ENCODE peak calls at places on chromosomes 7 and 10, in eight cellular contexts. F is H54, I is lung, O is SHP77, U is amniotic epithelial cell, P is ELR, V is T-helper 17 cell, A is keratinocyte. S is an unnamed sample.
A peak's percentile ranks its signal among the peaks of the same experiment; 100 is the strongest.

GRCh38 chr7:157517782-157518513 is 181.1 kb downstream of the DNAJB6 start:
- DNase-seq in F (no peak), I (no peak), O (no peak), U (no peak), P (no peak), V (no peak), A (no peak), S (no peak)

GRCh38 chr7:47326808-47327207 is 255.1 kb downstream of the TNS3 start:
- DNase-seq in F (no peak), I (no peak), O (no peak), U (peak; percentile 95), P (peak; percentile 28), V (no peak), A (no peak), S (no peak)

GRCh38 chr10:92238586-92239098 is 52.2 kb downstream of the CPEB3 start:
- DNase-seq in F (peak; percentile 98), I (peak; percentile 72), O (no peak), U (peak; percentile 89), P (peak; percentile 91), V (no peak), A (peak; percentile 64), S (peak; percentile 76)

GRCh38 chr10:33917069-33917468 is 582.6 kb upstream of the NRP1 start:
- DNase-seq in F (no peak), I (no peak), O (no peak), U (no peak), P (no peak), V (no peak), A (no peak), S (no peak)

GRCh38 chr7:84665339-84665738 is 470.8 kb upstream of the SEMA3A start:
- DNase-seq in F (no peak), I (no peak), O (no peak), U (no peak), P (no peak), V (no peak), A (no peak), S (no peak)

GRCh38 chr10:77939561-77940001 is 13.0 kb upstream of the DLG5 start:
- DNase-seq in F (no peak), I (no peak), O (no peak), U (peak; percentile 55), P (no peak), V (no peak), A (no peak), S (no peak)

GRCh38 chr7:128697301-128697905 is 25.3 kb downstream of the GARIN1A start:
- DNase-seq in F (peak; percentile 57), I (peak; percentile 55), O (no peak), U (peak; percentile 63), P (peak; percentile 83), V (peak; percentile 10), A (peak; percentile 11), S (peak; percentile 61)

GRCh38 chr10:116627386-116627933 is 6.7 kb downstream of the PNLIPRP2 start:
- DNase-seq in F (no peak), I (no peak), O (no peak), U (no peak), P (peak; percentile 20), V (no peak), A (no peak), S (no peak)

GRCh38 chr10:17607603-17608332 is 9.4 kb downstream of the HACD1 start:
- DNase-seq in F (peak; percentile 20), I (no peak), O (no peak), U (peak; percentile 61), P (peak; percentile 72), V (no peak), A (no peak), S (peak; percentile 53)

GRCh38 chr10:58587676-58588075 is 75.0 kb downstream of the BICC1 start:
- DNase-seq in F (no peak), I (no peak), O (no peak), U (no peak), P (peak; percentile 21), V (no peak), A (no peak), S (no peak)

GRCh38 chr10:9229702-9230101 is 1175.2 kb downstream of the GATA3 start:
- DNase-seq in F (no peak), I (no peak), O (no peak), U (no peak), P (no peak), V (no peak), A (no peak), S (no peak)

GRCh38 chr7:131555565-131556054 is 818 bp downstream of the PODXL start:
- DNase-seq in F (no peak), I (no peak), O (no peak), U (no peak), P (peak; percentile 27), V (no peak), A (no peak), S (no peak)

GRCh38 chr7:33644489-33644888 is 260.9 kb upstream of the BMPER start:
- DNase-seq in F (no peak), I (no peak), O (no peak), U (no peak), P (no peak), V (no peak), A (no peak), S (no peak)

GRCh38 chr10:123142701-123143161 is 5.2 kb upstream of the HMX2 start:
- DNase-seq in F (no peak), I (no peak), O (no peak), U (no peak), P (no peak), V (no peak), A (no peak), S (no peak)

GRCh38 chr10:129758591-129759021 is 205.5 kb downstream of the EBF3 start:
- DNase-seq in F (no peak), I (no peak), O (no peak), U (no peak), P (no peak), V (no peak), A (no peak), S (no peak)

GRCh38 chr7:42671627-42672026 is 240.2 kb downstream of the C7orf25 start:
- DNase-seq in F (no peak), I (no peak), O (no peak), U (peak; percentile 92), P (peak; percentile 55), V (no peak), A (peak; percentile 32), S (no peak)

GRCh38 chr7:141158562-141158961 is 84.7 kb downstream of the TMEM178B start:
- DNase-seq in F (peak; percentile 88), I (peak; percentile 37), O (no peak), U (peak; percentile 71), P (peak; percentile 96), V (no peak), A (no peak), S (peak; percentile 93)

GRCh38 chr7:51316666-51317581 is at the start of gene COBL:
- DNase-seq in F (no peak), I (peak; percentile 57), O (no peak), U (no peak), P (no peak), V (no peak), A (no peak), S (no peak)

GRCh38 chr7:127897704-127898454 is 133.4 kb downstream of the LRRC4 start:
- DNase-seq in F (no peak), I (no peak), O (no peak), U (no peak), P (peak; percentile 60), V (no peak), A (no peak), S (no peak)

GRCh38 chr10:21195149-21195731 is 298.1 kb upstream of the NEBL start:
- DNase-seq in F (no peak), I (no peak), O (peak; percentile 11), U (peak; percentile 56), P (no peak), V (no peak), A (no peak), S (no peak)

GRCh38 chr10:8233832-8234259 is 179.4 kb downstream of the GATA3 start:
- DNase-seq in F (no peak), I (no peak), O (no peak), U (no peak), P (no peak), V (no peak), A (no peak), S (no peak)

GRCh38 chr7:95469850-95470249 is 15.9 kb upstream of the ASB4 start:
- DNase-seq in F (no peak), I (no peak), O (peak; percentile 94), U (no peak), P (no peak), V (no peak), A (no peak), S (no peak)

GRCh38 chr10:112124859-112125258 is 58.7 kb downstream of the GPAM start:
- DNase-seq in F (no peak), I (no peak), O (no peak), U (no peak), P (no peak), V (no peak), A (no peak), S (no peak)

GRCh38 chr10:118615888-118616287 is 20.4 kb upstream of the PRLHR start:
- DNase-seq in F (no peak), I (no peak), O (no peak), U (no peak), P (peak; percentile 46), V (no peak), A (peak; percentile 4), S (no peak)

GRCh38 chr10:15791816-15792524 is 68.3 kb downstream of the MINDY3 start:
- DNase-seq in F (no peak), I (no peak), O (no peak), U (peak; percentile 49), P (peak; percentile 2), V (no peak), A (no peak), S (peak; percentile 17)

GRCh38 chr10:60335708-60336107 is 54.0 kb downstream of the ANK3 start:
- DNase-seq in F (no peak), I (no peak), O (no peak), U (no peak), P (peak; percentile 44), V (no peak), A (no peak), S (peak; percentile 33)

GRCh38 chr10:34768261-34768971 is 46.7 kb downstream of the PARD3 start:
- DNase-seq in F (peak; percentile 52), I (peak; percentile 82), O (no peak), U (no peak), P (no peak), V (no peak), A (no peak), S (no peak)

GRCh38 chr7:142523821-142524460 is 225.3 kb upstream of the PRSS1 start:
- DNase-seq in F (no peak), I (no peak), O (no peak), U (no peak), P (no peak), V (no peak), A (no peak), S (no peak)

GRCh38 chr7:69630292-69630691 is 32.0 kb downstream of the AUTS2 start:
- DNase-seq in F (peak; percentile 22), I (no peak), O (no peak), U (peak; percentile 57), P (peak; percentile 0), V (no peak), A (no peak), S (no peak)

GRCh38 chr10:48509974-48510692 is 94.7 kb downstream of the ARHGAP22 start:
- DNase-seq in F (no peak), I (no peak), O (no peak), U (no peak), P (peak; percentile 11), V (no peak), A (no peak), S (no peak)

GRCh38 chr7:157923903-157924630 is 587.3 kb downstream of the DNAJB6 start:
- DNase-seq in F (no peak), I (no peak), O (no peak), U (no peak), P (no peak), V (no peak), A (no peak), S (no peak)

GRCh38 chr7:138478499-138478908 is 18.4 kb downstream of the TRIM24 start:
- DNase-seq in F (no peak), I (peak; percentile 51), O (peak; percentile 18), U (no peak), P (no peak), V (no peak), A (no peak), S (no peak)

GRCh38 chr10:53403688-53404087 is 631.1 kb upstream of the MBL2 start:
- DNase-seq in F (no peak), I (peak; percentile 39), O (peak; percentile 59), U (peak; percentile 1), P (no peak), V (no peak), A (no peak), S (no peak)

GRCh38 chr10:2410049-2410448 is 657.3 kb upstream of the PFKP start:
- DNase-seq in F (no peak), I (no peak), O (no peak), U (no peak), P (no peak), V (no peak), A (no peak), S (no peak)

S was measured in HFFc6.